ENCODE peak calls at places on chromosomes 5 and 9, in four cellular contexts. One of them, this sample, is unnamed.

GRCh38 chr5:52799358-52799982 is 11.8 kb downstream of the ITGA1 start:
- DNase-seq in HepG2: peak
- DNase-seq in GM12878: no peak
- DNase-seq in K562: peak
- DNase-seq in this sample: peak

GRCh38 chr9:133543772-133544467 is 9.4 kb downstream of the ADAMTSL2 start:
- DNase-seq in GM12878: no peak
- DNase-seq in HepG2: no peak
- DNase-seq in K562: no peak
- DNase-seq in this sample: no peak

GRCh38 chr5:177357459-177358332 is at the start of gene RGS14:
- DNase-seq in HepG2: no peak
- DNase-seq in GM12878: peak
- DNase-seq in K562: no peak
- DNase-seq in this sample: no peak

GRCh38 chr9:137034039-137034708 is 2.3 kb upstream of the FUT7 start:
- DNase-seq in K562: no peak
- DNase-seq in GM12878: no peak
- DNase-seq in HepG2: no peak
- DNase-seq in this sample: no peak

GRCh38 chr5:175654807-175655206 is 3.1 kb upstream of the HRH2 start:
- DNase-seq in HepG2: no peak
- DNase-seq in K562: no peak
- DNase-seq in GM12878: no peak
- DNase-seq in this sample: no peak

GRCh38 chr5:132506094-132506692 is 15.6 kb upstream of the IRF1 start:
- DNase-seq in K562: peak
- DNase-seq in HepG2: peak
- DNase-seq in GM12878: no peak
- DNase-seq in this sample: peak

GRCh38 chr5:140998921-140999410 is 32.7 kb downstream of the PCDHAC2 start:
- DNase-seq in HepG2: no peak
- DNase-seq in K562: no peak
- DNase-seq in GM12878: no peak
- DNase-seq in this sample: peak

GRCh38 chr9:6646028-6646636 is 603 bp upstream of the GLDC start:
- DNase-seq in HepG2: peak
- DNase-seq in K562: no peak
- DNase-seq in GM12878: no peak
- DNase-seq in this sample: no peak

GRCh38 chr5:153974131-153974812 is 64.4 kb downstream of the FAM114A2 start:
- DNase-seq in GM12878: no peak
- DNase-seq in K562: peak
- DNase-seq in HepG2: peak
- DNase-seq in this sample: peak

GRCh38 chr5:57450991-57451876 is 31.4 kb downstream of the ACTBL2 start:
- DNase-seq in K562: no peak
- DNase-seq in GM12878: no peak
- DNase-seq in HepG2: no peak
- DNase-seq in this sample: no peak

GRCh38 chr9:4297151-4297794 is 2.6 kb downstream of the GLIS3 start:
- DNase-seq in GM12878: no peak
- DNase-seq in K562: peak
- DNase-seq in HepG2: peak
- DNase-seq in this sample: peak

GRCh38 chr5:51398875-51399635 is 15.8 kb downstream of the ISL1 start:
- DNase-seq in K562: no peak
- DNase-seq in GM12878: no peak
- DNase-seq in HepG2: no peak
- DNase-seq in this sample: peak

GRCh38 chr9:111483862-111484563 is at the start of gene ECPAS:
- DNase-seq in HepG2: peak
- DNase-seq in K562: peak
- DNase-seq in GM12878: no peak
- DNase-seq in this sample: peak

GRCh38 chr9:134971196-134971595 is 53.5 kb upstream of the FCN1 start:
- DNase-seq in K562: no peak
- DNase-seq in HepG2: no peak
- DNase-seq in GM12878: no peak
- DNase-seq in this sample: no peak

GRCh38 chr5:55063220-55063863 is 39.1 kb upstream of the GZMA start:
- DNase-seq in GM12878: no peak
- DNase-seq in HepG2: no peak
- DNase-seq in K562: no peak
- DNase-seq in this sample: no peak

GRCh38 chr5:54415896-54416640 is 39.4 kb upstream of the HSPB3 start:
- DNase-seq in K562: no peak
- DNase-seq in GM12878: no peak
- DNase-seq in HepG2: no peak
- DNase-seq in this sample: no peak

GRCh38 chr5:28958581-28958980 is 1920.2 kb upstream of the CDH9 start:
- DNase-seq in HepG2: no peak
- DNase-seq in K562: no peak
- DNase-seq in GM12878: no peak
- DNase-seq in this sample: no peak

GRCh38 chr9:118975736-118976135 is 393.5 kb downstream of the BRINP1 start:
- DNase-seq in K562: no peak
- DNase-seq in GM12878: no peak
- DNase-seq in HepG2: no peak
- DNase-seq in this sample: no peak

GRCh38 chr5:73759771-73760170 is 133.8 kb downstream of the ARHGEF28 start:
- DNase-seq in GM12878: no peak
- DNase-seq in K562: no peak
- DNase-seq in HepG2: no peak
- DNase-seq in this sample: no peak

GRCh38 chr9:92948632-92949031 is 1.3 kb downstream of the FGD3 start:
- DNase-seq in HepG2: no peak
- DNase-seq in K562: no peak
- DNase-seq in GM12878: no peak
- DNase-seq in this sample: no peak

GRCh38 chr9:130186839-130187522 is 14.8 kb downstream of the NCS1 start:
- DNase-seq in K562: peak
- DNase-seq in HepG2: peak
- DNase-seq in GM12878: no peak
- DNase-seq in this sample: peak

GRCh38 chr5:61381968-61382367 is 49.9 kb downstream of the ZSWIM6 start:
- DNase-seq in HepG2: no peak
- DNase-seq in K562: no peak
- DNase-seq in GM12878: no peak
- DNase-seq in this sample: no peak

GRCh38 chr5:116084231-116084630 is 594 bp upstream of the COMMD10 start:
- DNase-seq in HepG2: no peak
- DNase-seq in GM12878: no peak
- DNase-seq in K562: peak
- DNase-seq in this sample: peak

GRCh38 chr9:84697494-84698114 is 28.1 kb downstream of the NTRK2 start:
- DNase-seq in HepG2: peak
- DNase-seq in GM12878: no peak
- DNase-seq in K562: peak
- DNase-seq in this sample: peak

GRCh38 chr5:98775962-98776687 is 2.7 kb downstream of the RGMB start:
- DNase-seq in HepG2: no peak
- DNase-seq in GM12878: no peak
- DNase-seq in K562: no peak
- DNase-seq in this sample: no peak

GRCh38 chr9:26459959-26460358 is 432.6 kb downstream of the CAAP1 start:
- DNase-seq in GM12878: no peak
- DNase-seq in K562: no peak
- DNase-seq in HepG2: no peak
- DNase-seq in this sample: no peak

GRCh38 chr9:26462751-26463150 is 429.9 kb downstream of the CAAP1 start:
- DNase-seq in HepG2: no peak
- DNase-seq in GM12878: no peak
- DNase-seq in K562: no peak
- DNase-seq in this sample: no peak

GRCh38 chr9:26463841-26464240 is 428.8 kb downstream of the CAAP1 start:
- DNase-seq in HepG2: no peak
- DNase-seq in K562: no peak
- DNase-seq in GM12878: no peak
- DNase-seq in this sample: no peak

GRCh38 chr9:26460624-26461023 is 432.0 kb downstream of the CAAP1 start:
- DNase-seq in K562: no peak
- DNase-seq in HepG2: no peak
- DNase-seq in GM12878: no peak
- DNase-seq in this sample: no peak

GRCh38 chr9:26462213-26462612 is 430.4 kb downstream of the CAAP1 start:
- DNase-seq in K562: no peak
- DNase-seq in HepG2: peak
- DNase-seq in GM12878: no peak
- DNase-seq in this sample: peak
- TF ChIP-seq REST in K562: no peak
- TF ChIP-seq REST in HepG2: peak
- TF ChIP-seq REST in GM12878: peak
- TF ChIP-seq REST in this sample: peak

GRCh38 chr5:38534122-38534408 is 22.4 kb downstream of the LIFR start:
- DNase-seq in HepG2: no peak
- DNase-seq in K562: no peak
- DNase-seq in GM12878: no peak
- DNase-seq in this sample: no peak
- TF ChIP-seq JUNB in HepG2: no peak
- TF ChIP-seq JUNB in K562: no peak
- TF ChIP-seq JUNB in GM12878: no peak
- TF ChIP-seq JUNB in this sample: no peak

DNA sequence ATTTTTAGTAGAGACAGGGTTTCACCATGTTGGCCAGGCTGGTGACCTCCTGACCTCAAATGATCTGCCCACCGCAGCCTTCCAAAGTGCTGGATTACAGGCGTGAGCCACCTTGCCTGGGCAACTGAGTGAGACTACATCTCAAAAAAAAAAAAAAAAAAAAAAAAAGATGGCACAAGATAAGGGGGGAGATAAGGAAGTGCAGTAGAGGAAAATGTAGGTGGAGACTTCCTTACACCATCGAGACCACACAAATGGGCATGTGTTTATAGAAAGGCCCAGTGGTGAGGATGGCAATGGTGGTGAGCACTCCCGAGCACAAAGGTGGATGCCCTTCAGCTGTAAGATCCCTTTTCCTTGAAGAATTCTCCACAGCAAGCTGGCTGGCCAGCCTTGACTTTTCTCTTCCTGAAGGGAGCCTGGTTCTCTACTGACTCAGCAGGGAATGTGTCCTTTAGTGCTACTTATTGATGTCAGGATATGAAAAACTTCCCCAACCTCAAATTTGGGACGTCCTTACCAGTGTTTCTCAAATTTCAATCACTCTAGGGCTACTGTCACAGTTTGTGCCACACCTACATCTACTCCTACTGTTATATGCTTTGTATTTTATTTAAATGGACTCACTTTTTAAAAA is 28.2 kb downstream of the ERGIC1 start:
- DNase-seq in GM12878: no peak
- DNase-seq in K562: no peak
- DNase-seq in HepG2: no peak
- DNase-seq in this sample: no peak
- TF ChIP-seq EZH2 in GM12878: no peak
- TF ChIP-seq EZH2 in K562: no peak
- TF ChIP-seq EZH2 in HepG2: no peak
- TF ChIP-seq EZH2 in this sample: no peak

GRCh38 chr5:34687269-34688011 is 31.3 kb downstream of the RAI14 start:
- DNase-seq in GM12878: no peak
- DNase-seq in K562: peak
- DNase-seq in HepG2: no peak
- DNase-seq in this sample: no peak

GRCh38 chr5:34684980-34685352 is 28.8 kb downstream of the RAI14 start:
- DNase-seq in HepG2: no peak
- DNase-seq in K562: no peak
- DNase-seq in GM12878: no peak
- DNase-seq in this sample: no peak

GRCh38 chr5:34685485-34686197 is 29.5 kb downstream of the RAI14 start:
- DNase-seq in GM12878: no peak
- DNase-seq in K562: no peak
- DNase-seq in HepG2: peak
- DNase-seq in this sample: peak

GRCh38 chr5:34688015-34688800 is 32.1 kb downstream of the RAI14 start:
- DNase-seq in K562: no peak
- DNase-seq in HepG2: no peak
- DNase-seq in GM12878: no peak
- DNase-seq in this sample: no peak

DNA sequence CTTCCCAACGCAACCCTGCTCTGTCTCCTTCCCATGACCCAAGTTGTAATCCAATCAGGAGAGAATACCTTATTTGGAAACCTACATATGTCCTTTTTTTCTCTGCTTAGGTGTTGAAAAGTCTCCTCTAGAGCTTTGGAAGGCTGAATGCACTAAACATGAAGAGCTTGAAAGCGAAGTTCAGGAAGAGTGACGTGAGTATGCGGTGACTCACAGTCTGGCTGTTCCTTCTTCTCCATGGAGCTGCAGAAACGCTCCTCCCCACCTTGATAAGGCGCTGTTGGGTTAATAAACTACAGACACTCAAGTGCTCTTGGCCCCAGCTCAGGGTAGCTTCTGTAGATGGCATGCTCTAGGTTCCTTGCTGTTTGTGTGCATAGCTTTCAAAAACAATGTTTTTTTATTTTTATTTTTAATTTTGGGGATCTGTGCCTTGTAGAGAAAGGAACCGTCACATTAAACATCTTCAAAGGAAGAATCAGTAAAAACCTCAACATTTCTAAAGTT is 30.7 kb downstream of the RAI14 start:
- DNase-seq in HepG2: peak
- DNase-seq in GM12878: no peak
- DNase-seq in K562: peak
- DNase-seq in this sample: no peak
- TF ChIP-seq REST in HepG2: no peak
- TF ChIP-seq REST in GM12878: no peak
- TF ChIP-seq REST in K562: no peak
- TF ChIP-seq REST in this sample: no peak

GRCh38 chr5:114648940-114649339 is 287.1 kb downstream of the KCNN2 start:
- DNase-seq in K562: no peak
- DNase-seq in HepG2: no peak
- DNase-seq in GM12878: no peak
- DNase-seq in this sample: no peak

DNA sequence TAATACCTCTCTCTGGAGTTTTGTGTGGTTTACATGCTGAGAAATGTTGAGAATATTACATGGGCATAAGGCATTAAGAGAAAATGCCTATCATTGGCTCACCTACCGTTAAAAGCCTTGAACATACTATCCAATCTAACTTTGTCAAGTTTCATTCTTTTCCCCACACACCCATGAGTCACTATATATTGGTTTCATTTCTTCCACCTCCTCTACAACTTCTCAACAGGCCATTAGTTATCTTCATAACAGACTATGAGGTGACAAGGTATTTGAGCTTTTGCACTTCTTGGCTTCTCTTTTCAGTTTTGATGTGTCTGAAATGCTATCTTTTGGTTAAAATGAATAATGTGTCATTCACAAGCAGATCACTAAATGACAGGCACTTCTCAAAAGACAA is 288.0 kb downstream of the KCNN2 start:
- DNase-seq in GM12878: no peak
- DNase-seq in K562: no peak
- DNase-seq in HepG2: no peak
- DNase-seq in this sample: no peak
- TF ChIP-seq JUNB in GM12878: no peak
- TF ChIP-seq JUNB in K562: no peak
- TF ChIP-seq JUNB in HepG2: no peak
- TF ChIP-seq JUNB in this sample: no peak